ENCODE peak calls at places on chromosomes 16 and 17, in five cellular contexts. H is pancreas, B is suprapubic skin, U is lower lobe of right lung, N is body of pancreas. E is an unnamed sample.

GRCh38 chr17:47267354-47267828 is 13.8 kb downstream of the ITGB3 start:
- DNase-seq in H (no peak), B (no peak), U (no peak), N (no peak), E (no peak)

GRCh38 chr17:28577466-28577824 is 750 bp upstream of the ALDOC start:
- DNase-seq in H (no peak), B (no peak), U (no peak), N (no peak), E (no peak)

GRCh38 chr16:21952040-21952792 is 945 bp upstream of the UQCRC2 start:
- DNase-seq in H (peak; percentile 60), B (peak; percentile 85), U (peak; percentile 81), N (peak; percentile 60), E (peak; percentile 68)

GRCh38 chr16:27222499-27223225 is 19.3 kb downstream of the KDM8 start:
- DNase-seq in H (no peak), B (no peak), U (peak; percentile 54), N (peak; percentile 53), E (no peak)

GRCh38 chr16:81629032-81629802 is 149.9 kb upstream of the PLCG2 start:
- DNase-seq in H (no peak), B (no peak), U (no peak), N (no peak), E (no peak)

GRCh38 chr16:61834082-61834481 is 202.2 kb downstream of the CDH8 start:
- DNase-seq in H (no peak), B (no peak), U (no peak), N (no peak), E (no peak)

GRCh38 chr17:39014795-39015545 is 47.8 kb upstream of the FBXO47 start:
- DNase-seq in H (no peak), B (no peak), U (peak; percentile 64), N (no peak), E (no peak)

GRCh38 chr16:4172070-4172469 is 55.8 kb upstream of the ADCY9 start:
- DNase-seq in H (no peak), B (no peak), U (no peak), N (no peak), E (no peak)

GRCh38 chr16:13923703-13924298 is 3.8 kb downstream of the ERCC4 start:
- DNase-seq in H (no peak), B (no peak), U (no peak), N (no peak), E (no peak)

GRCh38 chr17:66200685-66201092 is 8.8 kb upstream of the CEP112 start:
- DNase-seq in H (peak; percentile 54), B (no peak), U (no peak), N (peak; percentile 63), E (peak; percentile 79)

GRCh38 chr17:75457047-75457654 is 716 bp downstream of the TMEM94 start:
- DNase-seq in H (no peak), B (no peak), U (peak; percentile 52), N (peak; percentile 31), E (peak; percentile 54)

GRCh38 chr17:47279062-47279801 is 25.6 kb downstream of the ITGB3 start:
- DNase-seq in H (no peak), B (peak; percentile 88), U (peak; percentile 70), N (peak; percentile 30), E (no peak)

GRCh38 chr17:82754297-82755208 is 2.7 kb downstream of the TBCD start:
- DNase-seq in H (no peak), B (no peak), U (peak; percentile 24), N (no peak), E (no peak)

GRCh38 chr17:76492989-76493501 is 8.2 kb downstream of the RHBDF2 start:
- DNase-seq in H (no peak), B (no peak), U (peak; percentile 88), N (no peak), E (no peak)

GRCh38 chr16:68406458-68407041 is 41.8 kb downstream of the SMPD3 start:
- DNase-seq in H (no peak), B (no peak), U (peak; percentile 18), N (no peak), E (no peak)

GRCh38 chr17:2347805-2348685 is 10.7 kb downstream of the SGSM2 start:
- DNase-seq in H (no peak), B (no peak), U (peak; percentile 53), N (peak; percentile 62), E (peak; percentile 96)

GRCh38 chr17:75487351-75488070 is 27.8 kb downstream of the CASKIN2 start:
- DNase-seq in H (no peak), B (no peak), U (peak; percentile 68), N (peak; percentile 19), E (peak; percentile 46)

GRCh38 chr16:4327782-4328579 is 12.1 kb downstream of the GLIS2 start:
- DNase-seq in H (peak; percentile 82), B (no peak), U (peak; percentile 84), N (peak; percentile 89), E (no peak)

GRCh38 chr16:27374231-27374793 is 27.7 kb upstream of the IL21R start:
- DNase-seq in H (no peak), B (peak; percentile 38), U (no peak), N (no peak), E (no peak)

GRCh38 chr16:4263504-4264436 is 9.1 kb downstream of the TFAP4 start:
- DNase-seq in H (peak; percentile 58), B (peak; percentile 91), U (peak; percentile 65), N (peak; percentile 59), E (no peak)

GRCh38 chr17:59435238-59435637 is 103.8 kb downstream of the YPEL2 start:
- DNase-seq in H (no peak), B (no peak), U (no peak), N (no peak), E (no peak)

GRCh38 chr16:2692948-2693651 is 10.8 kb downstream of the KCTD5 start:
- DNase-seq in H (no peak), B (no peak), U (no peak), N (no peak), E (no peak)

GRCh38 chr16:89484923-89485679 is 5.3 kb downstream of the ANKRD11 start:
- DNase-seq in H (no peak), B (no peak), U (no peak), N (no peak), E (no peak)

GRCh38 chr17:77471984-77472836 is 331.4 kb downstream of the SEC14L1 start:
- DNase-seq in H (no peak), B (no peak), U (peak; percentile 65), N (peak; percentile 39), E (no peak)

GRCh38 chr17:40076101-40076498 is 13.3 kb downstream of the THRA start:
- DNase-seq in H (no peak), B (no peak), U (no peak), N (no peak), E (no peak)

GRCh38 chr17:40074871-40075215 is 12.1 kb downstream of the THRA start:
- DNase-seq in H (no peak), B (no peak), U (no peak), N (no peak), E (no peak)

GRCh38 chr17:40074175-40074512 is 11.4 kb downstream of the THRA start:
- DNase-seq in H (peak; percentile 19), B (no peak), U (no peak), N (no peak), E (no peak)

GRCh38 chr17:40075216-40076100 is 12.7 kb downstream of the THRA start:
- DNase-seq in H (peak; percentile 86), B (no peak), U (peak; percentile 88), N (peak; percentile 98), E (peak; percentile 78)

DNA sequence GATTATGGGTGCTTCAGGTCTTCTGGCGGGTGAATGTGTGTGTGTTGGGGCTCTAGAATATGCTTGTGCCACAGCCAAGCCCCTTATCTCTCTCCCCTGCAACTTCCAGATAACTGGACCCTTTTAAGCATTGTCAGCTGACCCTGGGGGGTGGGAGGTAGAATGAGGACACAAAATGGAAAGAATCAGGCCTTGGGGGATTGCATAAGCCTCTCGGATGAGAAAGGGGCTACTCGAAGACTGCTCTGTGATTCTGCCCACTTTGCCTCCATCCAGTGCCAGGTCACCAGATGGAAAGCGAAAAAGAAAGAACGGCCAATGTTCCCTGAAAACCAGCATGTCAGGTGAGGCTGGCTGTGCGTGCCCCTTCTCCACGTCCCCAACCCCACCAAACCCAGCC is 13.8 kb downstream of the THRA start:
- DNase-seq in H (no peak), B (no peak), U (no peak), N (no peak), E (no peak)
- H3K4me1 ChIP-seq in H (peaks cover 47% of the 10 kb centered on the region), B (peaks cover 53% of the 10 kb centered on the region), U (peaks cover 53% of the 10 kb centered on the region), N (peaks cover 63% of the 10 kb centered on the region), E (peaks cover 37% of the 10 kb centered on the region)

GRCh38 chr16:23877107-23878070 is 41.6 kb downstream of the PRKCB start:
- DNase-seq in H (no peak), B (no peak), U (no peak), N (no peak), E (no peak)
- TF ChIP-seq CTCF in H (no peak), B (no peak), U (no peak), N (no peak), E (no peak)

GRCh38 chr17:45222994-45223540 is 1.4 kb downstream of the FMNL1 start:
- DNase-seq in H (no peak), B (no peak), U (no peak), N (no peak), E (no peak)
- H3K27me3 ChIP-seq in H (no peaks in the 10 kb centered on the region), B (peaks cover 11% of the 10 kb centered on the region), U (no peaks in the 10 kb centered on the region), N (no peaks in the 10 kb centered on the region), E (peaks cover 1% of the 10 kb centered on the region)

GRCh38 chr17:78891406-78892061 is 11.5 kb downstream of the CEP295NL start:
- DNase-seq in H (no peak), B (peak; percentile 75), U (no peak), N (no peak), E (no peak)

GRCh38 chr17:78892062-78892456 is 10.9 kb downstream of the CEP295NL start:
- DNase-seq in H (no peak), B (peak; percentile 68), U (no peak), N (no peak), E (no peak)

GRCh38 chr17:78888911-78889496 is 14.0 kb downstream of the CEP295NL start:
- DNase-seq in H (no peak), B (no peak), U (no peak), N (no peak), E (no peak)

GRCh38 chr17:78890111-78890897 is 12.7 kb downstream of the CEP295NL start:
- DNase-seq in H (peak; percentile 69), B (no peak), U (peak; percentile 89), N (no peak), E (no peak)

GRCh38 chr17:78889525-78889924 is 13.5 kb downstream of the CEP295NL start:
- DNase-seq in H (no peak), B (no peak), U (no peak), N (no peak), E (no peak)
- H3K4me1 ChIP-seq in H (peaks cover 8% of the 10 kb centered on the region), B (peaks cover 63% of the 10 kb centered on the region), U (peaks cover 61% of the 10 kb centered on the region), N (peaks cover 19% of the 10 kb centered on the region), E (peaks cover 12% of the 10 kb centered on the region)

GRCh38 chr17:3551189-3551588 is 6.4 kb downstream of the TRPV3 start:
- DNase-seq in H (no peak), B (no peak), U (no peak), N (no peak), E (no peak)
- TF ChIP-seq CTCF in H (no peak), B (no peak), U (no peak), N (no peak), E (no peak)

DNA sequence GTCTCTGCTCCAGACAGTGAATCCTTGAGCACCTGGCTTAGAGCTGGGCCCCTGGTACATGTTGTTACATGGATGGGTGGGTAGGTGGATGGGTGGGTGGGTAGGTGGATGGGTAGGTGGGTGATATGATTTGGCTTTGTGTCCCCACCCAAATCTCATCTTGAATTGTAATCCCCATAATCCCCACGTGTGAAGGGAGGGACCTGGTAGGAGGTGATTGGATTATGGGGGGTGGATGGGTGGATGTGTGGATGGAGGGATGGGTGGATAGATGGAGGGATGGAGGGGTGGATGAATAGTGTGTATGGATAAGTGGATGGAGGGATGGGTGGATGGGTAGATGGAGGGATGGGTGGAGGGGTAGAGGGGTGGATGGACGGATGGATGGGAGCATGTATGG is 26.6 kb upstream of the NPTX1 start:
- DNase-seq in H (no peak), B (no peak), U (no peak), N (no peak), E (no peak)
- H3K27me3 ChIP-seq in H (no peaks in the 10 kb centered on the region), B (peaks cover 21% of the 10 kb centered on the region), U (peaks cover 9% of the 10 kb centered on the region), N (no peaks in the 10 kb centered on the region), E (no peaks in the 10 kb centered on the region)

E was measured in Caco-2.